ENCODE peak calls at places on chromosomes 3 and 15, in ten cellular contexts. B is lung; F is brain microvascular endothelial cell; I is transverse colon; K is tibial artery; V is A673; J is ovary; X is tibial nerve; Z is CD8-positive, alpha-beta T cell; E is neural progenitor cell. G is an unnamed sample. For H3K27me3, the result is how much of the 10 kb centered on the place peaks cover.

GRCh38 chr3:168885028-168885427 is 778.5 kb downstream of the MECOM start:
- DNase-seq in B (no peak), F (peak), I (no peak), K (no peak), V (no peak), J (no peak), X (no peak), Z (no peak), E (no peak), G (no peak)

GRCh38 chr3:45597166-45597565 is 2.6 kb downstream of the LIMD1 start:
- DNase-seq in B (no peak), F (peak), I (peak), K (peak), V (no peak), J (no peak), X (peak), Z (no peak), E (no peak), G (no peak)

GRCh38 chr3:75296858-75297257 is 367.3 kb upstream of the FRG2C start:
- DNase-seq in B (no peak), F (no peak), I (no peak), K (no peak), V (no peak), J (no peak), X (no peak), Z (no peak), E (no peak), G (no peak)

GRCh38 chr15:75916978-75917377 is 13.3 kb downstream of the FBXO22 start:
- DNase-seq in B (no peak), F (no peak), I (no peak), K (no peak), V (no peak), J (no peak), X (no peak), Z (no peak), E (no peak), G (no peak)

GRCh38 chr3:196163212-196163611 is 48.0 kb downstream of the ZDHHC19 start:
- DNase-seq in B (no peak), F (no peak), I (no peak), K (no peak), V (no peak), J (no peak), X (no peak), Z (no peak), E (no peak), G (no peak)

GRCh38 chr15:22888120-22888859 is 49.8 kb downstream of the NIPA2 start:
- DNase-seq in B (no peak), F (peak), I (no peak), K (no peak), V (peak), J (no peak), X (no peak), Z (no peak), E (no peak), G (no peak)

GRCh38 chr15:65919353-65919752 is 50.1 kb downstream of the RAB11A start:
- DNase-seq in B (no peak), F (no peak), I (no peak), K (no peak), V (no peak), J (no peak), X (no peak), Z (no peak), E (no peak), G (no peak)

GRCh38 chr3:95228416-95228815 is 1165.6 kb downstream of the NSUN3 start:
- DNase-seq in B (no peak), F (no peak), I (no peak), K (no peak), V (no peak), J (no peak), X (no peak), Z (no peak), E (no peak), G (no peak)

DNA sequence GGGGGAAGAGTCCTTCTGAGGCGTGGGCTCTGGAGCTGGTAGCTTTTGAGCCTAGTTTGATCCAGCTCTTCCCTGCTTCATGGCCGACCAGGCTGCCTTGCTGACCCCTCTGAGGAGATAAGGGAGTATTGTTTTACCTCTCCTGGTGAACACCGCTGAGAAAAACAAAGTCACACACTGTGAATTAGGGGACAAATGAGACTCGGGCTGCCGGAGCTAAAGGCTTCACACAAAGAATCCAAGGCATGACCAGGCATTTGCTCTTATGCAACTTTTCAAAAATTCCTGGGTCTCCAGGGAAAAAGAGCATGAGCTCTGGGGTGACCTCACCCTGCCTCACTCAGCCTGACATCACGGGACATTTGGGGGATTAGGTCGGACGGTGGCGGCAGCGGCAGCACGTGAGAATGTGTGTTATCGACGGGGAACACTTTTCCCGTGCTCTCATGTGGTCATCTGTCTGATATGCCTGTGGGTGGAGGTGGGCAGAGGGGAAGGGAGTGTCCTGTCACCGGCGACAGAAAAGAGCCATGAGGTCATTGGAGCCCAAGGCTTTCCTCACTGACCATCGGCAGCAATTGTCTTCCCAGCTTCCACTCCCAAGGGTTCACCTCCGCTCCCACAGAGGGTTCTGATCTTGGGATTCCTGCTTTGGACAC is 61.0 kb downstream of the TMEM44 start:
- DNase-seq in B (peak), F (peak), I (peak), K (peak), V (peak), J (peak), X (peak), Z (no peak), E (peak), G (no peak)
- TF ChIP-seq CTCF in B (no peak), F (no peak), I (no peak), K (no peak), V (no peak), J (no peak), X (no peak), Z (no peak), E (no peak), G (no peak)

GRCh38 chr3:99172736-99173657 is 271.5 kb upstream of the DCBLD2 start:
- DNase-seq in B (peak), F (peak), I (peak), K (no peak), V (peak), J (no peak), X (peak), Z (no peak), E (peak), G (no peak)
- H3K27ac ChIP-seq in B (no peak), F (no peak), I (no peak), K (no peak), V (no peak), J (no peak), X (no peak), Z (no peak), E (no peak), G (no peak)

GRCh38 chr3:137769321-137770065 is 5.4 kb downstream of the SOX14 start:
- DNase-seq in B (no peak), F (no peak), I (no peak), K (no peak), V (no peak), J (no peak), X (no peak), Z (no peak), E (peak), G (no peak)
- H3K27me3 ChIP-seq in B (under half), F (half or more), I (half or more), K (half or more), V (half or more), J (under half), X (half or more), Z (under half), E (half or more), G (half or more)

GRCh38 chr3:129317014-129317771 is 38.5 kb downstream of the HMCES start:
- DNase-seq in B (no peak), F (no peak), I (no peak), K (peak), V (no peak), J (peak), X (no peak), Z (no peak), E (no peak), G (no peak)

GRCh38 chr3:129314757-129315385 is 36.2 kb downstream of the HMCES start:
- DNase-seq in B (peak), F (peak), I (peak), K (peak), V (peak), J (peak), X (peak), Z (peak), E (peak), G (peak)

GRCh38 chr3:129315386-129315991 is 36.8 kb downstream of the HMCES start:
- DNase-seq in B (no peak), F (no peak), I (peak), K (peak), V (no peak), J (peak), X (peak), Z (peak), E (peak), G (peak)

GRCh38 chr3:129317876-129318275 is 39.2 kb downstream of the HMCES start:
- DNase-seq in B (no peak), F (no peak), I (peak), K (no peak), V (no peak), J (no peak), X (no peak), Z (no peak), E (no peak), G (no peak)

GRCh38 chr3:129316121-129317013 is 37.7 kb downstream of the HMCES start:
- DNase-seq in B (peak), F (peak), I (peak), K (peak), V (peak), J (peak), X (peak), Z (peak), E (peak), G (peak)
- TF ChIP-seq CTCF in B (peak), F (peak), I (peak), K (peak), V (peak), J (peak), X (peak), Z (peak), E (peak), G (peak)

G was measured in CD4-positive, alpha-beta T cell.